ENCODE peak calls at places on chromosomes 5 and 9, in eight cellular contexts. I, E, F, O, Z, P, R and T are unnamed samples.

GRCh38 chr5:54013556-54014157 is 296.7 kb downstream of the ARL15 start:
- DNase-seq in P (no peak), Z (no peak), O (peak; percentile 59), R (peak; percentile 88), I (no peak), E (no peak), F (peak; percentile 27), T (no peak)

GRCh38 chr5:152532714-152533113 is 127.6 kb upstream of the NMUR2 start:
- DNase-seq in E (peak; percentile 88), O (no peak), P (peak; percentile 17), Z (peak; percentile 54), F (peak; percentile 41), R (peak; percentile 45), I (peak; percentile 51), T (peak; percentile 63)

GRCh38 chr5:133870661-133871060 is 97.8 kb downstream of the C5orf15 start:
- DNase-seq in O (peak; percentile 21), Z (no peak), E (no peak), P (no peak), R (peak; percentile 7), F (no peak), I (no peak), T (no peak)

GRCh38 chr9:112586600-112587155 is 100.1 kb downstream of the KIAA1958 start:
- DNase-seq in R (no peak), I (no peak), O (no peak), F (no peak), P (no peak), Z (no peak), E (no peak), T (peak; percentile 4)

GRCh38 chr5:124393564-124394379 is 352.7 kb downstream of the ZNF608 start:
- DNase-seq in P (no peak), Z (no peak), R (no peak), E (peak; percentile 68), I (no peak), F (no peak), O (no peak), T (no peak)

GRCh38 chr5:91224459-91224858 is 158.7 kb downstream of the ARRDC3 start:
- DNase-seq in F (no peak), R (no peak), Z (no peak), I (no peak), E (no peak), O (no peak), P (no peak), T (no peak)

GRCh38 chr5:130333089-130333488 is 428.8 kb downstream of the CHSY3 start:
- DNase-seq in E (no peak), R (peak; percentile 79), Z (no peak), P (no peak), I (no peak), F (no peak), O (no peak), T (no peak)

GRCh38 chr9:89536145-89536574 is 38.2 kb upstream of the SEMA4D start:
- DNase-seq in F (no peak), I (no peak), Z (no peak), P (no peak), E (no peak), R (no peak), O (no peak), T (no peak)

GRCh38 chr5:84085387-84086041 is 299.2 kb downstream of the EDIL3 start:
- DNase-seq in R (no peak), F (no peak), O (no peak), P (no peak), E (no peak), I (no peak), Z (no peak), T (no peak)

GRCh38 chr9:21031091-21031817 is at the start of gene HACD4:
- DNase-seq in P (peak; percentile 34), R (peak; percentile 8), O (peak; percentile 74), F (no peak), Z (no peak), I (peak; percentile 46), E (peak; percentile 39), T (no peak)

GRCh38 chr9:91374939-91375338 is 13.2 kb upstream of the AUH start:
- DNase-seq in F (no peak), E (no peak), R (peak; percentile 20), P (no peak), Z (no peak), I (no peak), O (no peak), T (no peak)

GRCh38 chr9:130303613-130304055 is 38.1 kb downstream of the HMCN2 start:
- DNase-seq in E (no peak), O (peak; percentile 42), F (no peak), Z (no peak), P (no peak), R (no peak), I (no peak), T (no peak)

GRCh38 chr5:167720201-167720600 is 571.2 kb upstream of the WWC1 start:
- DNase-seq in I (no peak), R (no peak), O (no peak), Z (no peak), P (no peak), E (no peak), F (no peak), T (no peak)

GRCh38 chr9:109351032-109351431 is 30.2 kb upstream of the EPB41L4B start:
- DNase-seq in O (no peak), F (no peak), E (no peak), Z (no peak), I (no peak), P (no peak), R (no peak), T (no peak)

GRCh38 chr9:19127881-19128719 is 808 bp upstream of the PLIN2 start:
- DNase-seq in R (no peak), Z (no peak), O (no peak), P (peak; percentile 16), F (no peak), E (peak; percentile 28), I (peak; percentile 18), T (no peak)

GRCh38 chr9:134458111-134458845 is 132.0 kb downstream of the RXRA start:
- DNase-seq in Z (no peak), E (no peak), R (no peak), O (no peak), P (peak; percentile 36), F (no peak), I (no peak), T (no peak)

GRCh38 chr9:35229779-35230143 is 68.0 kb downstream of the UNC13B start:
- DNase-seq in P (no peak), I (no peak), Z (no peak), E (no peak), R (no peak), F (no peak), O (no peak), T (no peak)

GRCh38 chr5:87361031-87361443 is 51.7 kb downstream of the CCNH start:
- DNase-seq in F (no peak), O (no peak), P (no peak), R (no peak), Z (no peak), E (no peak), I (no peak), T (no peak)

GRCh38 chr9:113999256-114000062 is 78.6 kb downstream of the AMBP start:
- DNase-seq in E (no peak), Z (no peak), P (peak; percentile 2), R (no peak), I (no peak), F (peak; percentile 14), O (no peak), T (no peak)

GRCh38 chr5:130061746-130062145 is 157.5 kb downstream of the CHSY3 start:
- DNase-seq in O (no peak), P (no peak), E (no peak), I (no peak), R (peak; percentile 37), Z (no peak), F (no peak), T (no peak)